ENCODE peak calls at places on chromosomes 7 and 10, in six cellular contexts. O is IMR-90, W is mesendoderm, R is neuronal stem cell, P is H9, L is mesenchymal stem cell. T is an unnamed sample.
A peak's percentile ranks its signal among the peaks of the same experiment; 100 is the strongest.

GRCh38 chr10:116470768-116471415 is 43.2 kb downstream of the PNLIPRP3 start:
- DNase-seq in O (no peak), W (peak; percentile 83), R (peak; percentile 8), P (peak; percentile 63), L (no peak), T (peak; percentile 62)

GRCh38 chr7:73838642-73839041 is 3.7 kb downstream of the METTL27 start:
- DNase-seq in O (no peak), W (no peak), R (no peak), P (no peak), L (no peak), T (no peak)

GRCh38 chr10:69318087-69318996 is 40.0 kb downstream of the HK1 start:
- DNase-seq in O (peak; percentile 77), W (peak; percentile 92), R (peak; percentile 86), P (peak; percentile 88), L (peak; percentile 86), T (peak; percentile 29)

GRCh38 chr7:150974468-150975391 is 3.4 kb downstream of the KCNH2 start:
- DNase-seq in O (peak; percentile 25), W (no peak), R (no peak), P (peak; percentile 49), L (peak; percentile 50), T (no peak)

GRCh38 chr10:75762436-75762802 is 331.0 kb downstream of the LRMDA start:
- DNase-seq in O (no peak), W (no peak), R (no peak), P (no peak), L (no peak), T (no peak)

GRCh38 chr7:33727415-33727814 is 177.9 kb upstream of the BMPER start:
- DNase-seq in O (no peak), W (no peak), R (no peak), P (no peak), L (no peak), T (no peak)

GRCh38 chr7:49099587-49100326 is 175.4 kb downstream of the CDC14C start:
- DNase-seq in O (no peak), W (peak; percentile 64), R (no peak), P (no peak), L (no peak), T (no peak)

GRCh38 chr7:135661311-135662122 is 797 bp upstream of the STMP1 start:
- DNase-seq in O (no peak), W (no peak), R (no peak), P (no peak), L (no peak), T (no peak)

GRCh38 chr7:100220833-100221718 is 1.3 kb downstream of the PVRIG start:
- DNase-seq in O (no peak), W (no peak), R (no peak), P (no peak), L (no peak), T (no peak)

GRCh38 chr10:67268146-67268545 is 342.3 kb downstream of the LRRTM3 start:
- DNase-seq in O (no peak), W (no peak), R (no peak), P (no peak), L (no peak), T (no peak)

GRCh38 chr10:106582291-106582690 is 582.2 kb downstream of the SORCS1 start:
- DNase-seq in O (peak; percentile 34), W (peak; percentile 23), R (no peak), P (peak; percentile 38), L (no peak), T (no peak)

GRCh38 chr10:71396084-71396713 is 521 bp upstream of the CDH23 start:
- DNase-seq in O (no peak), W (peak; percentile 88), R (peak; percentile 78), P (peak; percentile 84), L (peak; percentile 6), T (peak; percentile 60)

GRCh38 chr7:95687759-95688343 is 84.5 kb upstream of the DYNC1I1 start:
- DNase-seq in O (peak; percentile 26), W (peak; percentile 63), R (peak; percentile 14), P (no peak), L (peak; percentile 59), T (no peak)

GRCh38 chr10:71804067-71804466 is 30.7 kb upstream of the VSIR start:
- DNase-seq in O (no peak), W (no peak), R (no peak), P (no peak), L (no peak), T (no peak)

GRCh38 chr10:8404721-8405120 is 350.2 kb downstream of the GATA3 start:
- DNase-seq in O (no peak), W (no peak), R (no peak), P (no peak), L (no peak), T (no peak)

GRCh38 chr7:147804032-147804431 is 786.5 kb upstream of the C7orf33 start:
- DNase-seq in O (no peak), W (no peak), R (no peak), P (no peak), L (no peak), T (no peak)

GRCh38 chr7:125059861-125060456 is 130.3 kb upstream of the POT1 start:
- DNase-seq in O (peak; percentile 3), W (no peak), R (no peak), P (no peak), L (peak; percentile 28), T (no peak)

GRCh38 chr10:103668351-103669242 is 175.1 kb downstream of the NEURL1 start:
- DNase-seq in O (peak; percentile 55), W (no peak), R (no peak), P (no peak), L (no peak), T (no peak)

GRCh38 chr10:68327889-68328786 is 3.7 kb upstream of the HNRNPH3 start:
- DNase-seq in O (peak; percentile 60), W (peak; percentile 70), R (no peak), P (no peak), L (peak; percentile 90), T (no peak)

GRCh38 chr10:9992656-9993055 is 1025.0 kb upstream of the CELF2 start:
- DNase-seq in O (no peak), W (peak; percentile 27), R (no peak), P (peak; percentile 46), L (no peak), T (no peak)

GRCh38 chr7:105662998-105663397 is 81.7 kb upstream of the EFCAB10 start:
- DNase-seq in O (no peak), W (no peak), R (no peak), P (no peak), L (no peak), T (no peak)

GRCh38 chr10:110437761-110438341 is 59.9 kb upstream of the DUSP5 start:
- DNase-seq in O (no peak), W (no peak), R (no peak), P (no peak), L (no peak), T (no peak)

DNA sequence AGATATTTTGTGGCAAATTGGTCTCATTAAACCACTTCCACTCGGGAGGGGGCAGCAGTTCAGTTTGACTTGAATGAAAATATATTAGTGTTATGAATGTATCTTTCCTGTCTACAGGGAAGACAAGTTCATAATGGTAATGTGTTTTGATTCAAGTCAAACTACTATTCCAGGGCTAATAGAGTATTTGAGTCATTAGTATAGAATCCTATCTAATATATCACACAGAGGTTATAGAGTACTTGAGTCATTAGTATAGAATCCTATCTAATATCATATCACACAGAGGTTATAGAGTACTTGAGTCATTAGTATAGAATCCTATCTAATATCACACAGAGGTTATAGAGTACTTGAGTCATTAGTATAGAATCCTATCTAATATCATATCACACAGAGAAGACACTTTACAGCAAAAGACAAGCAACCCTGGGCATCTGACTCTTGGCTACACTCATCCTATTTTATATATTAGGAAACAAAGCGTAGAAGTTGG is 199.7 kb upstream of the MAGI2 start:
- DNase-seq in O (peak; percentile 58), W (no peak), R (no peak), P (no peak), L (no peak), T (no peak)
- H2BK15ac ChIP-seq in O (no peak overlapping the region), W (no peak overlapping the region), R (no peak overlapping the region), P (no peak overlapping the region), L (no peak overlapping the region), T (no peak overlapping the region)

DNA sequence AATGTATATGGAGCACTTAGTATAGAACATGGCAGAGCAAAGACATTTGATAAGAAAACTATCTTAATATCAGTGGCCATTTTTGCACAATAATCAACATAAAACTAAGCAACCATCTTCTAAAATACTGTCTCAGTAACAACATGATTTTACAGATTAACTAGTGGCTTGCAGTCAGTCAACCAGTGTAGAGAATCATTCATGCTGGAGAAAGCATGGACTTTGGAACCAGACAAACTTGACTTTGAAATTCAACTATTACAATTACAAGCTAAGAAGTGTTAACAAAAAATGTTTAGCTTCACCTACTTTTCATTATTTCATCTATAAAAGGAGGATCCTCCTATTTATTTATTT is 27.7 kb downstream of the CUBN start:
- DNase-seq in O (no peak), W (no peak), R (no peak), P (no peak), L (no peak), T (no peak)
- H2BK15ac ChIP-seq in O (no peak overlapping the region), W (no peak overlapping the region), R (no peak overlapping the region), P (no peak overlapping the region), L (no peak overlapping the region), T (no peak overlapping the region)

DNA sequence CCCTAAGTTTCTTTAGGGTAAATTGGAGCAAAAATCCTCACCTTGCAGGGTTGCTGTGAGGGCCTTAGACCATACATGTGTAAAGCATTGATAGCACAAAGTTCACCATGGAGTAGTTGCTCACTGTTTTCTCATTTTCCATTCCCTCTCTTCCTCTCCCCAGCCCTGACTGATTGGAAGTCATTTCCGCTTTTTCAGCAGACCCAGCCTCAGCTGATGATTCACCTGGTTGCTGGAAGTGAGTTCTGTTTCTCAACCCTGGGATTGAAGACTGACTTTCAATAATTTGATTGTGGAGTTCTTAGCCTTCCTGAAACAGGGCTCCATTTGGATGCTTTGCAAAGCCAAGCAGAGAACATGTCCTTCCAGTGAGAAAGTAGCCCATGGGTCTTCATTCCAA is 107.0 kb downstream of the PLXNA4 start:
- DNase-seq in O (no peak), W (no peak), R (no peak), P (no peak), L (no peak), T (no peak)
- H2BK15ac ChIP-seq in O (no peak overlapping the region), W (no peak overlapping the region), R (no peak overlapping the region), P (no peak overlapping the region), L (no peak overlapping the region), T (no peak overlapping the region)

GRCh38 chr7:156733638-156734037 is 93.1 kb downstream of the RNF32 start:
- DNase-seq in O (no peak), W (no peak), R (no peak), P (no peak), L (no peak), T (no peak)

GRCh38 chr7:156731651-156732050 is 91.1 kb downstream of the RNF32 start:
- DNase-seq in O (peak; percentile 68), W (no peak), R (no peak), P (no peak), L (no peak), T (no peak)

GRCh38 chr7:156739596-156739995 is 99.0 kb downstream of the RNF32 start:
- DNase-seq in O (no peak), W (no peak), R (no peak), P (no peak), L (no peak), T (no peak)

GRCh38 chr7:156732091-156732621 is 91.6 kb downstream of the RNF32 start:
- DNase-seq in O (peak; percentile 47), W (no peak), R (no peak), P (no peak), L (no peak), T (no peak)

DNA sequence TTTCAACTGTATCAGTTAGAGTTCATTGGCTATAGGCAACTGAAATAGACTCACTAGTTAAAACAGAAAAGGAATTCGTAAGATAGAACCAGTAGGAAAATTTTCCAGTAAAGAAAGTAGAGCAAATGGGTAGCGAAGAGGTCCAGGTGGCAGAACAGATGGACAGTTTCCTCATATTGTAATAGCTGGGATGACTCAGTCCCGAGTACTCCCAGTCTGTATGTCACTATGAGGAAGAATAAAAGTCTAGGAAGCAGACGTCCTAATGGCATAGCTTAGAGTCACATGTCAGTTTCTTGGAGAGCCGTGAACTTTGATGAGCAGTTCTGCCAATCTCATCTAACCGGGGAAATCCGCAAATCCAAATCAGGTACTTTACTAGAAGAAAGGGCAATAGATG is 95.3 kb downstream of the RNF32 start:
- DNase-seq in O (peak; percentile 45), W (no peak), R (no peak), P (no peak), L (peak; percentile 78), T (no peak)
- H2BK15ac ChIP-seq in O (no peak overlapping the region), W (no peak overlapping the region), R (no peak overlapping the region), P (no peak overlapping the region), L (no peak overlapping the region), T (no peak overlapping the region)